ENCODE peak calls at places on chromosomes 1 and 21, in eight cellular contexts. R is mesenchymal stem cell, B is mucosa of descending colon, D is heart right ventricle, I is colonic mucosa, J is upper lobe of left lung, E is heart left ventricle, L is uterus. G is an unnamed sample. For H3K9me3, the result is how much of the 10 kb centered on the place peaks cover.

GRCh38 chr1:199272107-199272506 is 633.3 kb downstream of the PTPRC start:
- DNase-seq in R (peak), B (no peak), D (no peak), I (no peak), J (no peak), E (no peak), L (no peak), G (no peak)

GRCh38 chr1:19006000-19006399 is 49.5 kb upstream of the IFFO2 start:
- DNase-seq in R (no peak), B (no peak), D (no peak), I (peak), J (no peak), E (no peak), L (no peak), G (no peak)

GRCh38 chr1:52916241-52916975 is 5.1 kb downstream of the ECHDC2 start:
- DNase-seq in R (no peak), B (no peak), D (no peak), I (no peak), J (no peak), E (no peak), L (no peak), G (no peak)

GRCh38 chr1:233055879-233056641 is 105.6 kb downstream of the NTPCR start:
- DNase-seq in R (no peak), B (no peak), D (no peak), I (no peak), J (no peak), E (no peak), L (no peak), G (no peak)

GRCh38 chr1:222455188-222455879 is 92.6 kb downstream of the HHIPL2 start:
- DNase-seq in R (peak), B (peak), D (peak), I (peak), J (no peak), E (peak), L (peak), G (peak)

GRCh38 chr1:46364612-46365011 is 24.0 kb downstream of the NSUN4 start:
- DNase-seq in R (no peak), B (no peak), D (no peak), I (no peak), J (no peak), E (no peak), L (no peak), G (no peak)

GRCh38 chr1:25001125-25001915 is 71.2 kb upstream of the RUNX3 start:
- DNase-seq in R (no peak), B (no peak), D (no peak), I (no peak), J (no peak), E (no peak), L (no peak), G (no peak)

GRCh38 chr1:23483327-23484252 is at the start of gene ASAP3:
- DNase-seq in R (peak), B (peak), D (peak), I (peak), J (no peak), E (peak), L (peak), G (peak)

GRCh38 chr1:147539122-147539575 is 2.2 kb upstream of the BCL9 start:
- DNase-seq in R (peak), B (no peak), D (peak), I (no peak), J (no peak), E (peak), L (peak), G (no peak)

GRCh38 chr1:161009602-161010211 is 11.2 kb downstream of the F11R start:
- DNase-seq in R (no peak), B (no peak), D (no peak), I (no peak), J (no peak), E (no peak), L (no peak), G (no peak)

GRCh38 chr1:152110860-152111514 is 4.3 kb downstream of the TCHH start:
- DNase-seq in R (no peak), B (peak), D (no peak), I (peak), J (peak), E (peak), L (no peak), G (peak)

GRCh38 chr1:90835661-90836344 is 118.7 kb upstream of the BARHL2 start:
- DNase-seq in R (no peak), B (no peak), D (peak), I (no peak), J (peak), E (no peak), L (no peak), G (peak)

GRCh38 chr1:19758227-19758830 is 41.4 kb downstream of the TMCO4 start:
- DNase-seq in R (peak), B (no peak), D (no peak), I (no peak), J (no peak), E (no peak), L (no peak), G (no peak)

GRCh38 chr1:201917362-201918033 is 28.8 kb downstream of the SHISA4 start:
- DNase-seq in R (peak), B (no peak), D (no peak), I (no peak), J (no peak), E (no peak), L (peak), G (no peak)

GRCh38 chr1:168141986-168142385 is 5.3 kb upstream of the GPR161 start:
- DNase-seq in R (no peak), B (no peak), D (no peak), I (no peak), J (no peak), E (no peak), L (no peak), G (no peak)

GRCh38 chr1:184882649-184883303 is 91.5 kb downstream of the NIBAN1 start:
- DNase-seq in R (no peak), B (no peak), D (no peak), I (no peak), J (no peak), E (peak), L (peak), G (peak)

GRCh38 chr1:147840909-147841308 is 61.7 kb upstream of the GJA8 start:
- DNase-seq in R (no peak), B (no peak), D (no peak), I (no peak), J (no peak), E (no peak), L (no peak), G (no peak)

DNA sequence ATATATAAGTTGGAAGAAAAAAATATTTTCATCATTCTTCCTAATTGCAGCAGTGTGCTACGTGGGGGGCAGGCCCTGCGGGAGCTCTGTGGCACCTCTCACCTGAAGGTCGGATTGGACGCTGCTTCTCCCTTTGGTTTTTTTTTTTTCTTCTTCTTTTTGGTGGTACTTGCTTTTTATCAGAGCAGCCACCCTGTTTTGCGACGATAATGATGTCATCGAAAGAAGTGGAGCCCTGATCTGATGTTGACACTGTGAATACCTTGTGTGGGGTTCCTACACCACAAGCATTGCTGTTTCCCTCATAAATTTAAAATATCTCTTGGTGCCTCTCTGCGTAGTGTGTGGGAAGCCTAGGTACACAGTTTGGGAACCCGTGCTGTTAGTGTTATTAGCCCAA is 5.5 kb downstream of the TRAPPC10 start:
- DNase-seq in R (no peak), B (no peak), D (no peak), I (no peak), J (no peak), E (no peak), L (no peak), G (no peak)
- H3K9me3 ChIP-seq in R (under half), B (under half), D (under half), I (under half), J (under half), E (under half), L (under half), G (under half)

GRCh38 chr1:204579681-204580080 is 63.5 kb downstream of the MDM4 start:
- DNase-seq in R (no peak), B (no peak), D (no peak), I (no peak), J (no peak), E (no peak), L (no peak), G (no peak)
- H3K4me3 ChIP-seq in R (peak), B (no peak), D (peak), I (no peak), J (no peak), E (no peak), L (no peak), G (no peak)

GRCh38 chr1:228241259-228241658 is 33.4 kb downstream of the OBSCN start:
- DNase-seq in R (no peak), B (no peak), D (no peak), I (no peak), J (no peak), E (no peak), L (no peak), G (no peak)
- H3K9me3 ChIP-seq in R (half or more), B (under half), D (under half), I (under half), J (under half), E (under half), L (under half), G (under half)

GRCh38 chr1:209645574-209646452 is 6.4 kb downstream of the LAMB3 start:
- DNase-seq in R (peak), B (no peak), D (no peak), I (no peak), J (no peak), E (peak), L (no peak), G (no peak)
- H3K4me3 ChIP-seq in R (no peak), B (no peak), D (no peak), I (no peak), J (no peak), E (no peak), L (no peak), G (no peak)

GRCh38 chr1:239031310-239031709 is 355.1 kb upstream of the CHRM3 start:
- DNase-seq in R (no peak), B (no peak), D (no peak), I (no peak), J (no peak), E (no peak), L (no peak), G (no peak)
- H3K9me3 ChIP-seq in R (under half), B (under half), D (under half), I (under half), J (under half), E (under half), L (under half), G (under half)

GRCh38 chr1:87072431-87072830 is 158.0 kb downstream of the HS2ST1 start:
- DNase-seq in R (no peak), B (no peak), D (no peak), I (no peak), J (no peak), E (no peak), L (no peak), G (no peak)
- H3K4me3 ChIP-seq in R (no peak), B (no peak), D (no peak), I (no peak), J (no peak), E (peak), L (no peak), G (no peak)